ENCODE peak calls at places on chromosomes 2 and 18, in six cellular contexts. S, K, T, J, F and B are unnamed samples.

GRCh38 chr2:196845371-196845770 is 36.2 kb upstream of the C2orf66 start:
- DNase-seq in K (no peak), S (no peak), T (no peak), J (no peak), F (no peak), B (no peak)

GRCh38 chr18:44502790-44503189 is 177.9 kb upstream of the SETBP1 start:
- DNase-seq in S (no peak), K (no peak), J (no peak), F (no peak), T (no peak), B (no peak)

GRCh38 chr2:95056461-95057459 is 31.3 kb downstream of the MAL start:
- DNase-seq in J (no peak), F (no peak), S (peak), T (no peak), K (no peak), B (no peak)

GRCh38 chr2:231017250-231017636 is 20.1 kb upstream of the C2orf72 start:
- DNase-seq in F (no peak), T (no peak), K (peak), S (no peak), J (no peak), B (no peak)

GRCh38 chr2:197705912-197706838 is 1.0 kb downstream of the MARS2 start:
- DNase-seq in F (no peak), J (peak), K (peak), T (no peak), S (peak), B (peak)

GRCh38 chr2:233817995-233818638 is 36.2 kb downstream of the HJURP start:
- DNase-seq in S (peak), J (no peak), F (no peak), K (no peak), T (no peak), B (no peak)

GRCh38 chr2:55148269-55148668 is 83.8 kb downstream of the CLHC1 start:
- DNase-seq in J (peak), S (no peak), F (no peak), T (no peak), K (no peak), B (no peak)

GRCh38 chr2:240820607-240821428 is 799 bp upstream of the KIF1A start:
- DNase-seq in K (peak), S (no peak), F (no peak), J (peak), T (no peak), B (no peak)

GRCh38 chr18:47180765-47181164 is 4.6 kb upstream of the IER3IP1 start:
- DNase-seq in J (no peak), K (no peak), T (no peak), F (no peak), S (no peak), B (no peak)

GRCh38 chr2:156695020-156695419 is 258.8 kb downstream of the GPD2 start:
- DNase-seq in T (no peak), J (no peak), K (no peak), F (no peak), S (no peak), B (no peak)

GRCh38 chr2:208477741-208478140 is 71.1 kb downstream of the PTH2R start:
- DNase-seq in F (no peak), S (no peak), T (no peak), J (no peak), K (no peak), B (no peak)

GRCh38 chr18:24413148-24413547 is 13.3 kb upstream of the IMPACT start:
- DNase-seq in K (no peak), J (no peak), F (no peak), T (no peak), S (no peak), B (no peak)

GRCh38 chr2:148745151-148745851 is 100.8 kb downstream of the EPC2 start:
- DNase-seq in F (no peak), S (no peak), T (no peak), J (no peak), K (no peak), B (no peak)

GRCh38 chr18:74316257-74317180 is 880 bp downstream of the C18orf63 start:
- DNase-seq in F (no peak), K (peak), S (no peak), T (peak), J (no peak), B (no peak)

GRCh38 chr2:241194811-241195210 is 6.3 kb downstream of the ANO7 start:
- DNase-seq in J (no peak), K (no peak), T (no peak), S (no peak), F (no peak), B (no peak)

GRCh38 chr18:22378672-22379282 is 38.9 kb downstream of the CTAGE1 start:
- DNase-seq in S (peak), T (no peak), F (no peak), J (no peak), K (peak), B (no peak)

GRCh38 chr2:191345788-191346187 is 100.6 kb downstream of the MYO1B start:
- DNase-seq in S (no peak), J (no peak), K (no peak), T (no peak), F (no peak), B (no peak)

GRCh38 chr2:54880428-54880827 is 157.0 kb downstream of the EML6 start:
- DNase-seq in J (no peak), T (no peak), K (no peak), S (no peak), F (no peak), B (no peak)

GRCh38 chr2:202035941-202036372 is 2.3 kb downstream of the FZD7 start:
- DNase-seq in S (no peak), T (no peak), K (no peak), F (no peak), J (no peak), B (no peak)

GRCh38 chr2:7899241-7899640 is 782.6 kb upstream of the ID2 start:
- DNase-seq in K (no peak), F (no peak), T (no peak), S (no peak), J (no peak), B (no peak)

GRCh38 chr18:46509530-46509929 is 147.5 kb downstream of the LOXHD1 start:
- DNase-seq in S (no peak), T (no peak), K (no peak), F (no peak), J (no peak), B (no peak)

GRCh38 chr2:180033993-180034894 is 27.1 kb upstream of the CWC22 start:
- DNase-seq in F (no peak), J (peak), S (no peak), T (no peak), K (peak), B (no peak)

GRCh38 chr2:109523536-109524361 is 90.0 kb downstream of the SEPTIN10 start:
- DNase-seq in S (peak), K (no peak), T (no peak), F (no peak), J (no peak), B (no peak)

GRCh38 chr2:26574066-26574899 is 66.9 kb downstream of the CIB4 start:
- DNase-seq in T (no peak), F (no peak), S (no peak), K (no peak), J (no peak), B (no peak)

GRCh38 chr18:58805482-58806187 is 59.0 kb upstream of the ZNF532 start:
- DNase-seq in J (peak), S (no peak), F (no peak), K (no peak), T (no peak), B (no peak)

GRCh38 chr18:60018801-60019462 is 119.1 kb downstream of the PMAIP1 start:
- DNase-seq in K (no peak), T (no peak), S (no peak), J (no peak), F (no peak), B (no peak)